ENCODE peak calls at places on chromosomes 3 and 15, in four cellular contexts. R is K562, T is HepG2, W is A549. F is an unnamed sample.

GRCh38 chr3:99084825-99085224 is 183.3 kb upstream of the DCBLD2 start:
- DNase-seq in T (no peak), W (no peak), R (no peak), F (no peak)

GRCh38 chr15:90594297-90594696 is 64.6 kb downstream of the CRTC3 start:
- DNase-seq in W (peak; percentile 72), T (no peak), R (no peak), F (peak; percentile 80)

GRCh38 chr15:94970096-94970495 is 738.7 kb downstream of the MCTP2 start:
- DNase-seq in W (no peak), T (no peak), R (no peak), F (no peak)

GRCh38 chr15:50906954-50907865 is 1.3 kb upstream of the AP4E1 start:
- DNase-seq in T (peak; percentile 73), W (peak; percentile 29), R (peak; percentile 69), F (peak; percentile 86)

GRCh38 chr15:55858661-55859060 is 115.7 kb upstream of the PRTG start:
- DNase-seq in R (no peak), W (no peak), T (no peak), F (no peak)

GRCh38 chr3:189588061-189588817 is 43.0 kb upstream of the TP63 start:
- DNase-seq in T (no peak), W (peak; percentile 23), R (no peak), F (no peak)

GRCh38 chr3:82100378-82100777 is 338.9 kb upstream of the GBE1 start:
- DNase-seq in R (no peak), T (peak; percentile 25), W (peak; percentile 5), F (no peak)

GRCh38 chr3:170180952-170181876 is at the start of gene PHC3:
- DNase-seq in T (peak; percentile 87), W (peak; percentile 93), R (peak; percentile 96), F (peak; percentile 73)

GRCh38 chr3:79002465-79003372 is 765.1 kb downstream of the ROBO1 start:
- DNase-seq in R (no peak), W (no peak), T (no peak), F (no peak)

GRCh38 chr3:177946965-177947364 is 589.3 kb upstream of the KCNMB2 start:
- DNase-seq in T (no peak), R (no peak), W (no peak), F (no peak)

GRCh38 chr3:87309601-87310000 is 33.2 kb upstream of the POU1F1 start:
- DNase-seq in W (peak; percentile 43), R (no peak), T (no peak), F (no peak)

GRCh38 chr15:29095746-29096145 is 173.9 kb downstream of the NSMCE3 start:
- DNase-seq in T (no peak), W (no peak), R (no peak), F (no peak)

GRCh38 chr15:29099131-29099880 is 170.3 kb downstream of the NSMCE3 start:
- DNase-seq in T (no peak), R (no peak), W (no peak), F (no peak)

GRCh38 chr15:29097168-29097567 is 172.5 kb downstream of the NSMCE3 start:
- DNase-seq in R (no peak), T (no peak), W (no peak), F (no peak)

GRCh38 chr15:29098652-29099051 is 171.0 kb downstream of the NSMCE3 start:
- DNase-seq in T (no peak), W (no peak), R (no peak), F (no peak)

GRCh38 chr15:29097971-29098370 is 171.7 kb downstream of the NSMCE3 start:
- DNase-seq in W (no peak), R (no peak), T (no peak), F (no peak)
- TF ChIP-seq POLR2AphosphoS2 in W (no peak), R (no peak), T (no peak), F (no peak)

GRCh38 chr3:171649282-171649681 is 161.0 kb downstream of the PLD1 start:
- DNase-seq in T (no peak), R (no peak), W (no peak), F (no peak)

GRCh38 chr3:171653701-171654100 is 156.6 kb downstream of the PLD1 start:
- DNase-seq in R (no peak), W (no peak), T (no peak), F (no peak)

GRCh38 chr3:171652932-171653331 is 157.4 kb downstream of the PLD1 start:
- DNase-seq in R (no peak), T (no peak), W (no peak), F (no peak)

GRCh38 chr3:171648079-171648478 is 162.2 kb downstream of the PLD1 start:
- DNase-seq in T (no peak), W (no peak), R (no peak), F (no peak)

DNA sequence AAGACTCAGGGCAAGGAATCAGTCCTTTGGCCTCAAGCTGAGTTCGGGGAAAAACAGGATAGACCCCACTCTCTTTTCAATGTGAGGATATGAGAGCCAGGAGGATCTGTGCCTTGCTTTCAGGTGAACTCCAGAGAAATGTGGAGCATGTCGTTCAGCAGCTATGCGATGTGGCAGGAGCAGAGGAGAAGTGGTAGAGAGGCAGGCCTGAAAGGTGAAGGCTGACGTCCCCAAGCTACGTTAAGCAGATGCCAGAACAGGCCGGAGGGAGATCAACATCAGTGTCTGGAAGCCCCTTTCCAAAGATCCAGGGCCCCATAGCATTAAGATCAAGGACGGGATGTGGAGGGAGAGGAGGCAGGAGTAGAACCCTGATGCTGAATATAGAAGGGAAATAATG is 160.1 kb downstream of the PLD1 start:
- DNase-seq in R (no peak), W (no peak), T (no peak), F (no peak)
- TF ChIP-seq POLR2AphosphoS2 in R (no peak), W (no peak), T (no peak), F (no peak)

GRCh38 chr3:38138347-38139190 is at the start of gene MYD88:
- DNase-seq in T (peak; percentile 63), W (peak; percentile 63), R (peak; percentile 87), F (no peak)
- TF ChIP-seq POLR2AphosphoS2 in T (no peak), W (no peak), R (no peak), F (no peak)

DNA sequence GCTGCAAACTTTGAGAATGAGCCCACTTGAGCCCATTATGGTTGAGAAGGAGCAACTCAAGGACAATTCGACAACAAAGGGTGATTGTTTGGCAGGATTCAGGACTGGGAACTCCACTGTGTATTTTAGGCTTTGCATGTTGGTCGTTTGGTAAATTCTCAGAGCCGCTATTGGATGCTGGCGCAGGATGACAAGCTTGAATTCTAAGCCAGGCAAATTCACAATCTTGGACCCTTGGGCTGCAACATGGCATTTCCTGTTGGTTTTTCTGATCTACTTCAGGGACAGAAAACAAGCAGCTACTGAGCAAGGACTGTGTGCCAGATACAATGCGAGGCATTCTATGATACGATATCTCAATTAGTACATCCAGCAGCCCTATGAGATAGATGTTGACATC is 82.8 kb downstream of the RYR3 start:
- DNase-seq in R (no peak), T (no peak), W (no peak), F (no peak)
- TF ChIP-seq POLR2AphosphoS2 in R (no peak), T (no peak), W (no peak), F (no peak)

GRCh38 chr15:68316061-68316804 is 38.7 kb downstream of the FEM1B start:
- DNase-seq in R (peak; percentile 45), W (peak; percentile 33), T (no peak), F (no peak)

GRCh38 chr15:68314563-68314962 is 37.0 kb downstream of the FEM1B start:
- DNase-seq in W (no peak), T (peak; percentile 18), R (no peak), F (no peak)

GRCh38 chr15:68315495-68316007 is 38.0 kb downstream of the FEM1B start:
- DNase-seq in T (no peak), R (no peak), W (no peak), F (no peak)

GRCh38 chr15:68313501-68314390 is 36.2 kb downstream of the FEM1B start:
- DNase-seq in W (no peak), R (no peak), T (no peak), F (no peak)

GRCh38 chr15:68315035-68315434 is 37.5 kb downstream of the FEM1B start:
- DNase-seq in R (no peak), T (no peak), W (no peak), F (no peak)
- TF ChIP-seq POLR2AphosphoS2 in R (no peak), T (no peak), W (no peak), F (no peak)